ENCODE peak calls at places on chromosomes 16 and 17, in four cellular contexts. One of them, this sample, is unnamed.

GRCh38 chr17:36706437-36706731 is 105.0 kb downstream of the MRM1 start:
- DNase-seq in GM04504: no peak
- DNase-seq in A673: no peak
- DNase-seq in NCI-H2081: no peak
- DNase-seq in this sample: no peak

GRCh38 chr16:7319514-7319913 is 13.1 kb upstream of the RBFOX1 start:
- DNase-seq in GM04504: no peak
- DNase-seq in A673: no peak
- DNase-seq in NCI-H2081: no peak
- DNase-seq in this sample: no peak

GRCh38 chr17:47615766-47616424 is 33.8 kb upstream of the KPNB1 start:
- DNase-seq in GM04504: peak
- DNase-seq in A673: peak
- DNase-seq in NCI-H2081: peak
- DNase-seq in this sample: no peak

GRCh38 chr16:17304124-17304813 is 166.5 kb downstream of the XYLT1 start:
- DNase-seq in A673: no peak
- DNase-seq in GM04504: no peak
- DNase-seq in NCI-H2081: no peak
- DNase-seq in this sample: no peak

GRCh38 chr17:82356845-82357355 is 2.1 kb upstream of the TEX19 start:
- DNase-seq in A673: no peak
- DNase-seq in NCI-H2081: peak
- DNase-seq in GM04504: no peak
- DNase-seq in this sample: peak

GRCh38 chr16:3829631-3830536 is 50.6 kb downstream of the CREBBP start:
- DNase-seq in GM04504: no peak
- DNase-seq in NCI-H2081: no peak
- DNase-seq in A673: no peak
- DNase-seq in this sample: no peak

GRCh38 chr16:259226-259625 is 16.5 kb downstream of the RGS11 start:
- DNase-seq in NCI-H2081: no peak
- DNase-seq in A673: no peak
- DNase-seq in GM04504: no peak
- DNase-seq in this sample: no peak

GRCh38 chr17:18963126-18964017 is 11.4 kb downstream of the SLC5A10 start:
- DNase-seq in A673: no peak
- DNase-seq in NCI-H2081: no peak
- DNase-seq in GM04504: no peak
- DNase-seq in this sample: no peak

GRCh38 chr16:72739577-72739976 is 308.4 kb downstream of the ZFHX3 start:
- DNase-seq in NCI-H2081: no peak
- DNase-seq in GM04504: peak
- DNase-seq in A673: peak
- DNase-seq in this sample: no peak

GRCh38 chr16:11080327-11080967 is 136.1 kb downstream of the CLEC16A start:
- DNase-seq in GM04504: no peak
- DNase-seq in NCI-H2081: no peak
- DNase-seq in A673: no peak
- DNase-seq in this sample: no peak

GRCh38 chr16:4388275-4389021 is 16.8 kb downstream of the VASN start:
- DNase-seq in GM04504: no peak
- DNase-seq in A673: no peak
- DNase-seq in NCI-H2081: no peak
- DNase-seq in this sample: peak

GRCh38 chr17:14019186-14019956 is 49.9 kb upstream of the COX10 start:
- DNase-seq in GM04504: no peak
- DNase-seq in A673: no peak
- DNase-seq in NCI-H2081: no peak
- DNase-seq in this sample: no peak

GRCh38 chr17:80071116-80071980 is 30.0 kb upstream of the GAA start:
- DNase-seq in GM04504: peak
- DNase-seq in NCI-H2081: peak
- DNase-seq in A673: no peak
- DNase-seq in this sample: no peak

GRCh38 chr17:19470529-19471261 is 59.7 kb downstream of the RNF112 start:
- DNase-seq in GM04504: no peak
- DNase-seq in NCI-H2081: no peak
- DNase-seq in A673: no peak
- DNase-seq in this sample: no peak

GRCh38 chr16:87924937-87925670 is 11.2 kb downstream of the CA5A start:
- DNase-seq in GM04504: no peak
- DNase-seq in NCI-H2081: peak
- DNase-seq in A673: peak
- DNase-seq in this sample: peak

GRCh38 chr17:75240394-75241142 is 20.8 kb downstream of the GGA3 start:
- DNase-seq in NCI-H2081: no peak
- DNase-seq in A673: peak
- DNase-seq in GM04504: no peak
- DNase-seq in this sample: peak

GRCh38 chr16:1439058-1439698 is 5.2 kb downstream of the CCDC154 start:
- DNase-seq in A673: no peak
- DNase-seq in GM04504: no peak
- DNase-seq in NCI-H2081: peak
- DNase-seq in this sample: peak

GRCh38 chr17:39573447-39574298 is 34.0 kb downstream of the NEUROD2 start:
- DNase-seq in A673: peak
- DNase-seq in NCI-H2081: peak
- DNase-seq in GM04504: peak
- DNase-seq in this sample: peak

GRCh38 chr17:2243953-2244352 is 59.6 kb downstream of the SMG6 start:
- DNase-seq in A673: no peak
- DNase-seq in GM04504: no peak
- DNase-seq in NCI-H2081: no peak
- DNase-seq in this sample: no peak

GRCh38 chr16:88941933-88942909 is 34.8 kb downstream of the CBFA2T3 start:
- DNase-seq in GM04504: no peak
- DNase-seq in A673: peak
- DNase-seq in NCI-H2081: peak
- DNase-seq in this sample: peak

GRCh38 chr17:69540356-69540755 is 125.9 kb downstream of the MAP2K6 start:
- DNase-seq in GM04504: no peak
- DNase-seq in NCI-H2081: no peak
- DNase-seq in A673: no peak
- DNase-seq in this sample: no peak

GRCh38 chr16:81261049-81261648 is 22.7 kb downstream of the BCO1 start:
- DNase-seq in A673: peak
- DNase-seq in NCI-H2081: no peak
- DNase-seq in GM04504: no peak
- DNase-seq in this sample: peak

GRCh38 chr16:50499254-50499653 is 48.9 kb upstream of the NKD1 start:
- DNase-seq in A673: no peak
- DNase-seq in NCI-H2081: no peak
- DNase-seq in GM04504: no peak
- DNase-seq in this sample: no peak

GRCh38 chr16:57758331-57759117 is 23.0 kb downstream of the KATNB1 start:
- DNase-seq in GM04504: no peak
- DNase-seq in A673: peak
- DNase-seq in NCI-H2081: no peak
- DNase-seq in this sample: peak